ENCODE peak calls at places on chromosomes 12 and 14, in four cellular contexts. Y is KBM-7, S is NCI-H446, A is OCI-LY7. P is an unnamed sample.
A peak's percentile ranks its signal among the peaks of the same experiment; 100 is the strongest.

GRCh38 chr12:68358532-68359485 is 26.6 kb upstream of the MDM1 start:
- DNase-seq in Y (peak; percentile 86), S (peak; percentile 89), A (peak; percentile 80), P (peak; percentile 18)

GRCh38 chr14:100440207-100440631 is 117.1 kb downstream of the SLC25A47 start:
- DNase-seq in Y (peak; percentile 28), S (peak; percentile 70), A (peak; percentile 32), P (peak; percentile 98)

GRCh38 chr14:39875028-39875427 is 442.8 kb upstream of the FBXO33 start:
- DNase-seq in Y (no peak), S (no peak), A (no peak), P (no peak)

GRCh38 chr12:13452955-13453570 is 256.5 kb downstream of the EMP1 start:
- DNase-seq in Y (no peak), S (no peak), A (no peak), P (no peak)

GRCh38 chr12:47817272-47818006 is 2.3 kb downstream of the HDAC7 start:
- DNase-seq in Y (peak; percentile 49), S (no peak), A (peak; percentile 31), P (no peak)

GRCh38 chr12:6262211-6262610 is 48.3 kb upstream of the PLEKHG6 start:
- DNase-seq in Y (no peak), S (no peak), A (no peak), P (no peak)

GRCh38 chr14:52694761-52695480 is 437 bp downstream of the ERO1A start:
- DNase-seq in Y (peak; percentile 75), S (peak; percentile 29), A (peak; percentile 84), P (peak; percentile 9)

GRCh38 chr14:96905825-96906224 is 108.6 kb downstream of the VRK1 start:
- DNase-seq in Y (peak; percentile 46), S (no peak), A (no peak), P (no peak)

GRCh38 chr14:91947196-91948184 is at the start of gene FBLN5:
- DNase-seq in Y (no peak), S (peak; percentile 16), A (no peak), P (peak; percentile 32)

GRCh38 chr12:76020731-76021672 is 10.6 kb downstream of the PHLDA1 start:
- DNase-seq in Y (peak; percentile 63), S (no peak), A (no peak), P (no peak)

GRCh38 chr14:52033131-52033642 is 35.7 kb downstream of the NID2 start:
- DNase-seq in Y (no peak), S (no peak), A (no peak), P (no peak)

GRCh38 chr12:24839268-24839791 is 109.6 kb downstream of the BCAT1 start:
- DNase-seq in Y (no peak), S (no peak), A (no peak), P (no peak)

GRCh38 chr12:85823436-85824179 is 12.6 kb downstream of the RASSF9 start:
- DNase-seq in Y (no peak), S (no peak), A (no peak), P (no peak)

GRCh38 chr12:94863286-94863685 is 140.2 kb downstream of the NDUFA12 start:
- DNase-seq in Y (no peak), S (no peak), A (no peak), P (no peak)

GRCh38 chr12:21539797-21540196 is 13.7 kb downstream of the SPX start:
- DNase-seq in Y (no peak), S (no peak), A (no peak), P (no peak)

GRCh38 chr12:125159687-125160086 is 94.5 kb downstream of the AACS start:
- DNase-seq in Y (no peak), S (peak; percentile 29), A (no peak), P (peak; percentile 35)

GRCh38 chr12:116659771-116660481 is 77.9 kb downstream of the SPRING1 start:
- DNase-seq in Y (no peak), S (no peak), A (no peak), P (no peak)

GRCh38 chr12:91222746-91223145 is 40.1 kb upstream of the DCN start:
- DNase-seq in Y (no peak), S (no peak), A (no peak), P (no peak)

GRCh38 chr12:62760779-62761178 is 174.2 kb downstream of the PPM1H start:
- DNase-seq in Y (peak; percentile 8), S (no peak), A (no peak), P (no peak)

GRCh38 chr14:99029916-99030305 is 242.1 kb downstream of the BCL11B start:
- DNase-seq in Y (no peak), S (no peak), A (no peak), P (no peak)

GRCh38 chr14:76708028-76708427 is 53.2 kb upstream of the VASH1 start:
- DNase-seq in Y (no peak), S (no peak), A (no peak), P (no peak)

GRCh38 chr12:111606651-111607232 is 7.6 kb upstream of the ATXN2 start:
- DNase-seq in Y (no peak), S (no peak), A (no peak), P (no peak)

GRCh38 chr12:68611094-68611818 is 557 bp downstream of the RAP1B start:
- DNase-seq in Y (peak; percentile 78), S (peak; percentile 12), A (peak; percentile 75), P (no peak)

GRCh38 chr12:49662998-49663843 is 39.9 kb downstream of the PRPF40B start:
- DNase-seq in Y (peak; percentile 96), S (no peak), A (peak; percentile 94), P (no peak)

GRCh38 chr12:1842183-1842904 is 22.0 kb downstream of the LRTM2 start:
- DNase-seq in Y (peak; percentile 97), S (no peak), A (no peak), P (no peak)

GRCh38 chr14:24693941-24694507 is 60.0 kb upstream of the GZMB start:
- DNase-seq in Y (no peak), S (no peak), A (no peak), P (no peak)

GRCh38 chr12:9926876-9927275 is 5.3 kb downstream of the CLEC2A start:
- DNase-seq in Y (no peak), S (no peak), A (no peak), P (no peak)

GRCh38 chr14:90091393-90091792 is 29.6 kb downstream of the KCNK13 start:
- DNase-seq in Y (no peak), S (peak; percentile 97), A (no peak), P (peak; percentile 92)

GRCh38 chr14:56004807-56005579 is 113.2 kb upstream of the PELI2 start:
- DNase-seq in Y (no peak), S (no peak), A (peak; percentile 2), P (no peak)

GRCh38 chr12:7602287-7602686 is 63.4 kb downstream of the APOBEC1 start:
- DNase-seq in Y (no peak), S (no peak), A (no peak), P (no peak)

GRCh38 chr14:99729991-99730875 is 46.1 kb downstream of the CYP46A1 start:
- DNase-seq in Y (peak; percentile 54), S (peak; percentile 66), A (peak; percentile 54), P (peak; percentile 63)

P was measured in NCI-H1694 treated with DMSO at 0.1 percent for 48 hours.